ENCODE peak calls at places on chromosome 22, in seven cellular contexts. One of them, this sample, is unnamed.

GRCh38 chr22:30876221-30876751 is 92.3 kb downstream of the MORC2 start:
- DNase-seq in right lobe of liver: peak; percentile 40
- DNase-seq in pancreas: peak; percentile 7
- DNase-seq in endothelial cell of umbilical vein: no peak
- DNase-seq in foreskin keratinocyte: no peak
- DNase-seq in heart left ventricle: no peak
- DNase-seq in D721Med: no peak
- DNase-seq in this sample: no peak

GRCh38 chr22:37205046-37205445 is 7.2 kb downstream of the SSTR3 start:
- DNase-seq in right lobe of liver: no peak
- DNase-seq in pancreas: no peak
- DNase-seq in endothelial cell of umbilical vein: no peak
- DNase-seq in foreskin keratinocyte: no peak
- DNase-seq in heart left ventricle: no peak
- DNase-seq in D721Med: no peak
- DNase-seq in this sample: no peak

GRCh38 chr22:41636467-41636866 is 15.4 kb downstream of the XRCC6 start:
- DNase-seq in right lobe of liver: peak; percentile 20
- DNase-seq in pancreas: no peak
- DNase-seq in endothelial cell of umbilical vein: no peak
- DNase-seq in foreskin keratinocyte: peak; percentile 41
- DNase-seq in heart left ventricle: peak; percentile 32
- DNase-seq in D721Med: no peak
- DNase-seq in this sample: no peak

GRCh38 chr22:43402128-43402527 is 9.7 kb upstream of the MPPED1 start:
- DNase-seq in right lobe of liver: no peak
- DNase-seq in pancreas: no peak
- DNase-seq in endothelial cell of umbilical vein: no peak
- DNase-seq in foreskin keratinocyte: peak; percentile 5
- DNase-seq in heart left ventricle: no peak
- DNase-seq in D721Med: no peak
- DNase-seq in this sample: no peak

GRCh38 chr22:39898997-39899396 is 1.9 kb upstream of the GRAP2 start:
- DNase-seq in right lobe of liver: no peak
- DNase-seq in pancreas: no peak
- DNase-seq in endothelial cell of umbilical vein: no peak
- DNase-seq in foreskin keratinocyte: no peak
- DNase-seq in heart left ventricle: no peak
- DNase-seq in D721Med: no peak
- DNase-seq in this sample: no peak

GRCh38 chr22:33361581-33361980 is 303.4 kb upstream of the SYN3 start:
- DNase-seq in right lobe of liver: no peak
- DNase-seq in pancreas: no peak
- DNase-seq in endothelial cell of umbilical vein: no peak
- DNase-seq in foreskin keratinocyte: peak; percentile 40
- DNase-seq in heart left ventricle: no peak
- DNase-seq in D721Med: no peak
- DNase-seq in this sample: no peak

GRCh38 chr22:20421507-20421874 is 16.1 kb downstream of the SCARF2 start:
- DNase-seq in right lobe of liver: no peak
- DNase-seq in pancreas: no peak
- DNase-seq in endothelial cell of umbilical vein: no peak
- DNase-seq in foreskin keratinocyte: no peak
- DNase-seq in heart left ventricle: no peak
- DNase-seq in D721Med: no peak
- DNase-seq in this sample: no peak

GRCh38 chr22:31106001-31106571 is 1.3 kb downstream of the SELENOM start:
- DNase-seq in right lobe of liver: no peak
- DNase-seq in pancreas: peak; percentile 16
- DNase-seq in endothelial cell of umbilical vein: no peak
- DNase-seq in foreskin keratinocyte: no peak
- DNase-seq in heart left ventricle: no peak
- DNase-seq in D721Med: no peak
- DNase-seq in this sample: no peak

GRCh38 chr22:39389420-39389819 is 10.2 kb upstream of the TAB1 start:
- DNase-seq in right lobe of liver: no peak
- DNase-seq in pancreas: no peak
- DNase-seq in endothelial cell of umbilical vein: no peak
- DNase-seq in foreskin keratinocyte: no peak
- DNase-seq in heart left ventricle: no peak
- DNase-seq in D721Med: no peak
- DNase-seq in this sample: no peak

GRCh38 chr22:24500251-24500820 is 5.2 kb downstream of the UPB1 start:
- DNase-seq in right lobe of liver: peak; percentile 89
- DNase-seq in pancreas: no peak
- DNase-seq in endothelial cell of umbilical vein: no peak
- DNase-seq in foreskin keratinocyte: peak; percentile 83
- DNase-seq in heart left ventricle: no peak
- DNase-seq in D721Med: peak; percentile 70
- DNase-seq in this sample: no peak

GRCh38 chr22:25840162-25840561 is 98.2 kb downstream of the MYO18B start:
- DNase-seq in right lobe of liver: no peak
- DNase-seq in pancreas: no peak
- DNase-seq in endothelial cell of umbilical vein: no peak
- DNase-seq in foreskin keratinocyte: no peak
- DNase-seq in heart left ventricle: no peak
- DNase-seq in D721Med: no peak
- DNase-seq in this sample: no peak

GRCh38 chr22:47287516-47287915 is 525.1 kb downstream of the TBC1D22A start:
- DNase-seq in right lobe of liver: no peak
- DNase-seq in pancreas: no peak
- DNase-seq in endothelial cell of umbilical vein: no peak
- DNase-seq in foreskin keratinocyte: no peak
- DNase-seq in heart left ventricle: no peak
- DNase-seq in D721Med: no peak
- DNase-seq in this sample: no peak

GRCh38 chr22:40436460-40437431 is 66.4 kb downstream of the SGSM3 start:
- DNase-seq in right lobe of liver: no peak
- DNase-seq in pancreas: no peak
- DNase-seq in endothelial cell of umbilical vein: peak; percentile 70
- DNase-seq in foreskin keratinocyte: peak; percentile 46
- DNase-seq in heart left ventricle: no peak
- DNase-seq in D721Med: no peak
- DNase-seq in this sample: no peak

GRCh38 chr22:46262449-46263207 is 515 bp downstream of the PKDREJ start:
- DNase-seq in right lobe of liver: no peak
- DNase-seq in pancreas: peak; percentile 55
- DNase-seq in endothelial cell of umbilical vein: peak; percentile 53
- DNase-seq in foreskin keratinocyte: peak; percentile 30
- DNase-seq in heart left ventricle: peak; percentile 66
- DNase-seq in D721Med: no peak
- DNase-seq in this sample: peak; percentile 91

GRCh38 chr22:46259374-46259773 is 3.8 kb downstream of the PKDREJ start:
- DNase-seq in right lobe of liver: no peak
- DNase-seq in pancreas: no peak
- DNase-seq in endothelial cell of umbilical vein: no peak
- DNase-seq in foreskin keratinocyte: no peak
- DNase-seq in heart left ventricle: no peak
- DNase-seq in D721Med: no peak
- DNase-seq in this sample: peak; percentile 83

GRCh38 chr22:46263208-46263575 is at the start of gene PKDREJ:
- DNase-seq in right lobe of liver: no peak
- DNase-seq in pancreas: no peak
- DNase-seq in endothelial cell of umbilical vein: no peak
- DNase-seq in foreskin keratinocyte: no peak
- DNase-seq in heart left ventricle: no peak
- DNase-seq in D721Med: no peak
- DNase-seq in this sample: no peak

GRCh38 chr22:46256358-46256958 is 6.4 kb upstream of the CDPF1 start:
- DNase-seq in right lobe of liver: no peak
- DNase-seq in pancreas: no peak
- DNase-seq in endothelial cell of umbilical vein: no peak
- DNase-seq in foreskin keratinocyte: peak; percentile 7
- DNase-seq in heart left ventricle: no peak
- DNase-seq in D721Med: no peak
- DNase-seq in this sample: no peak

GRCh38 chr22:46260038-46260437 is 3.1 kb downstream of the PKDREJ start:
- DNase-seq in right lobe of liver: no peak
- DNase-seq in pancreas: no peak
- DNase-seq in endothelial cell of umbilical vein: no peak
- DNase-seq in foreskin keratinocyte: no peak
- DNase-seq in heart left ventricle: no peak
- DNase-seq in D721Med: no peak
- DNase-seq in this sample: no peak
- TF ChIP-seq CTCF in right lobe of liver: no peak
- TF ChIP-seq CTCF in pancreas: no peak
- TF ChIP-seq CTCF in endothelial cell of umbilical vein: no peak
- TF ChIP-seq CTCF in foreskin keratinocyte: no peak
- TF ChIP-seq CTCF in heart left ventricle: no peak
- TF ChIP-seq CTCF in D721Med: no peak
- TF ChIP-seq CTCF in this sample: no peak

GRCh38 chr22:29729161-29729560 is 9.4 kb downstream of the CABP7 start:
- DNase-seq in right lobe of liver: no peak
- DNase-seq in pancreas: no peak
- DNase-seq in endothelial cell of umbilical vein: no peak
- DNase-seq in foreskin keratinocyte: no peak
- DNase-seq in heart left ventricle: no peak
- DNase-seq in D721Med: no peak
- DNase-seq in this sample: no peak

GRCh38 chr22:29724843-29725242 is 5.0 kb downstream of the CABP7 start:
- DNase-seq in right lobe of liver: no peak
- DNase-seq in pancreas: no peak
- DNase-seq in endothelial cell of umbilical vein: no peak
- DNase-seq in foreskin keratinocyte: no peak
- DNase-seq in heart left ventricle: no peak
- DNase-seq in D721Med: no peak
- DNase-seq in this sample: no peak

GRCh38 chr22:29726104-29726503 is 6.3 kb downstream of the CABP7 start:
- DNase-seq in right lobe of liver: no peak
- DNase-seq in pancreas: no peak
- DNase-seq in endothelial cell of umbilical vein: no peak
- DNase-seq in foreskin keratinocyte: no peak
- DNase-seq in heart left ventricle: no peak
- DNase-seq in D721Med: no peak
- DNase-seq in this sample: no peak

GRCh38 chr22:29726512-29727247 is 6.9 kb downstream of the CABP7 start:
- DNase-seq in right lobe of liver: no peak
- DNase-seq in pancreas: no peak
- DNase-seq in endothelial cell of umbilical vein: no peak
- DNase-seq in foreskin keratinocyte: no peak
- DNase-seq in heart left ventricle: no peak
- DNase-seq in D721Med: no peak
- DNase-seq in this sample: no peak

GRCh38 chr22:29727248-29727551 is 7.4 kb downstream of the CABP7 start:
- DNase-seq in right lobe of liver: peak; percentile 59
- DNase-seq in pancreas: no peak
- DNase-seq in endothelial cell of umbilical vein: peak; percentile 10
- DNase-seq in foreskin keratinocyte: no peak
- DNase-seq in heart left ventricle: no peak
- DNase-seq in D721Med: no peak
- DNase-seq in this sample: no peak
- TF ChIP-seq CTCF in right lobe of liver: peak; percentile 51
- TF ChIP-seq CTCF in pancreas: no peak
- TF ChIP-seq CTCF in endothelial cell of umbilical vein: no peak
- TF ChIP-seq CTCF in foreskin keratinocyte: peak; percentile 52
- TF ChIP-seq CTCF in heart left ventricle: peak; percentile 27
- TF ChIP-seq CTCF in D721Med: peak; percentile 41
- TF ChIP-seq CTCF in this sample: no peak

DNA sequence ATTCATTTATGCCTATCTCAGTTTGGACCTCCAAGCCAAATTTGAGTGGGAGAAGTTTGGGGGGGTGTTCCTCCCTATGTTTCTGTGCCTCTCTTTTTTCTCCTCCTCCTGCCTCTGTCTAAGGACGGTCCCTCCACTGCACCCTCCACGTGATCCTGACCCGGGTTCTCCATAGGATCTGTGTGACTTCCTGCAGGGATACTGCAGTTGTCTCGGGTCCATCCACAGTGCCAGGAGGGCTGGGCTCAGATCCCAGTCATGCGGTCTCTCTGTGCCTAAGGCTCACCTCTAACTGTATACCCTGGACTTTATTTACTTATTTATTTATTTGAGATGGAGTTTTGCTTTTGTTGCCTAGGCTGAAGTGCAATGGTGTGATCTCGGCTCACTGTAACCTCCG is 1354.5 kb downstream of the BRD1 start:
- DNase-seq in right lobe of liver: no peak
- DNase-seq in pancreas: no peak
- DNase-seq in endothelial cell of umbilical vein: no peak
- DNase-seq in foreskin keratinocyte: no peak
- DNase-seq in heart left ventricle: no peak
- DNase-seq in D721Med: no peak
- DNase-seq in this sample: no peak
- TF ChIP-seq CTCF in right lobe of liver: no peak
- TF ChIP-seq CTCF in pancreas: no peak
- TF ChIP-seq CTCF in endothelial cell of umbilical vein: no peak
- TF ChIP-seq CTCF in foreskin keratinocyte: no peak
- TF ChIP-seq CTCF in heart left ventricle: no peak
- TF ChIP-seq CTCF in D721Med: no peak
- TF ChIP-seq CTCF in this sample: no peak

GRCh38 chr22:23240639-23241389 is 60.5 kb downstream of the BCR start:
- DNase-seq in right lobe of liver: no peak
- DNase-seq in pancreas: no peak
- DNase-seq in endothelial cell of umbilical vein: peak; percentile 93
- DNase-seq in foreskin keratinocyte: peak; percentile 47
- DNase-seq in heart left ventricle: no peak
- DNase-seq in D721Med: no peak
- DNase-seq in this sample: no peak
- TF ChIP-seq CTCF in right lobe of liver: peak; percentile 40
- TF ChIP-seq CTCF in pancreas: no peak
- TF ChIP-seq CTCF in endothelial cell of umbilical vein: peak; percentile 75
- TF ChIP-seq CTCF in foreskin keratinocyte: peak; percentile 76
- TF ChIP-seq CTCF in heart left ventricle: no peak
- TF ChIP-seq CTCF in D721Med: peak; percentile 43
- TF ChIP-seq CTCF in this sample: no peak

GRCh38 chr22:45072322-45072903 is 62.6 kb upstream of the PHF21B start:
- DNase-seq in right lobe of liver: no peak
- DNase-seq in pancreas: no peak
- DNase-seq in endothelial cell of umbilical vein: no peak
- DNase-seq in foreskin keratinocyte: peak; percentile 81
- DNase-seq in heart left ventricle: no peak
- DNase-seq in D721Med: no peak
- DNase-seq in this sample: no peak
- TF ChIP-seq CTCF in right lobe of liver: no peak
- TF ChIP-seq CTCF in pancreas: no peak
- TF ChIP-seq CTCF in endothelial cell of umbilical vein: no peak
- TF ChIP-seq CTCF in foreskin keratinocyte: no peak
- TF ChIP-seq CTCF in heart left ventricle: no peak
- TF ChIP-seq CTCF in D721Med: no peak
- TF ChIP-seq CTCF in this sample: no peak

This sample was measured in lower leg skin.